ENCODE peak calls at places on chromosomes 3 and 15, in five cellular contexts. I is CD8-positive, alpha-beta T cell; D is heart right ventricle; X is psoas muscle; Y is body of pancreas. M is an unnamed sample.

GRCh38 chr15:48442011-48442410 is 110.8 kb downstream of the DUT start:
- DNase-seq in I (no peak), D (no peak), Y (no peak), X (no peak), M (no peak)

GRCh38 chr15:33104276-33104675 is 90.2 kb downstream of the FMN1 start:
- DNase-seq in X (no peak), D (no peak), I (no peak), Y (no peak), M (no peak)

GRCh38 chr3:126961191-126961790 is 21.6 kb upstream of the PLXNA1 start:
- DNase-seq in D (peak), X (peak), I (no peak), Y (peak), M (no peak)

GRCh38 chr3:10707984-10708868 is 107.8 kb upstream of the SLC6A11 start:
- DNase-seq in Y (peak), X (no peak), D (no peak), I (no peak), M (no peak)

GRCh38 chr3:150203273-150203672 is 204.8 kb upstream of the TSC22D2 start:
- DNase-seq in Y (no peak), X (no peak), I (no peak), D (no peak), M (no peak)

GRCh38 chr3:195263925-195264575 is 6.9 kb downstream of the XXYLT1 start:
- DNase-seq in Y (no peak), D (no peak), X (no peak), I (no peak), M (no peak)

GRCh38 chr3:177904661-177905060 is 631.6 kb upstream of the KCNMB2 start:
- DNase-seq in X (no peak), I (no peak), D (no peak), Y (no peak), M (no peak)

GRCh38 chr3:127799476-127800222 is 22.7 kb downstream of the MGLL start:
- DNase-seq in X (no peak), I (no peak), D (no peak), Y (no peak), M (no peak)

GRCh38 chr3:72727207-72727606 is 121.0 kb downstream of the SHQ1 start:
- DNase-seq in X (no peak), D (no peak), I (no peak), Y (no peak), M (no peak)

GRCh38 chr3:142602630-142603339 is 6.6 kb downstream of the PLS1 start:
- DNase-seq in D (no peak), X (no peak), I (no peak), Y (no peak), M (no peak)

GRCh38 chr3:156818890-156819289 is 7.3 kb upstream of the LEKR1 start:
- DNase-seq in I (no peak), X (no peak), D (no peak), Y (no peak), M (no peak)

GRCh38 chr15:55991841-55992768 is 1.3 kb downstream of the NEDD4 start:
- DNase-seq in Y (no peak), D (no peak), I (no peak), X (no peak), M (no peak)

GRCh38 chr15:41568350-41569017 is 9.5 kb downstream of the TYRO3 start:
- DNase-seq in D (no peak), Y (peak), I (no peak), X (no peak), M (no peak)

GRCh38 chr3:145015243-145015642 is 1043.6 kb downstream of the DIPK2A start:
- DNase-seq in Y (no peak), I (no peak), D (no peak), X (no peak), M (no peak)

GRCh38 chr3:172616061-172616461 is 92.8 kb upstream of the TNFSF10 start:
- DNase-seq in I (no peak), X (no peak), Y (no peak), D (no peak), M (no peak)

GRCh38 chr15:99507732-99508571 is 57.8 kb upstream of the MEF2A start:
- DNase-seq in X (peak), Y (no peak), D (no peak), I (no peak), M (no peak)

GRCh38 chr3:13111173-13111873 is 38.1 kb upstream of the IQSEC1 start:
- DNase-seq in D (no peak), Y (peak), X (no peak), I (no peak), M (no peak)

GRCh38 chr3:175672119-175672689 is 813.1 kb downstream of the NAALADL2 start:
- DNase-seq in X (no peak), Y (no peak), D (no peak), I (no peak), M (no peak)

GRCh38 chr15:34116620-34117019 is 14.7 kb downstream of the PGBD4 start:
- DNase-seq in D (no peak), X (no peak), I (no peak), Y (no peak), M (no peak)

GRCh38 chr3:22960326-22960984 is 242.7 kb upstream of the UBE2E2 start:
- DNase-seq in I (no peak), Y (peak), D (no peak), X (no peak), M (no peak)

GRCh38 chr3:125017406-125017805 is 38.4 kb downstream of the HEG1 start:
- DNase-seq in X (no peak), D (no peak), Y (no peak), I (no peak), M (no peak)

GRCh38 chr15:32919749-32920414 is 202.1 kb downstream of the GREM1 start:
- DNase-seq in D (no peak), I (no peak), Y (no peak), X (no peak), M (no peak)

GRCh38 chr3:129441215-129441614 is 1.2 kb downstream of the IFT122 start:
- DNase-seq in Y (no peak), X (no peak), D (no peak), I (no peak), M (no peak)

GRCh38 chr15:29040367-29040745 is 154.6 kb downstream of the APBA2 start:
- DNase-seq in X (no peak), Y (no peak), D (no peak), I (no peak), M (no peak)

GRCh38 chr3:161291191-161291901 is 70.2 kb downstream of the NMD3 start:
- DNase-seq in X (no peak), D (no peak), I (no peak), Y (peak), M (no peak)

GRCh38 chr3:105533955-105534354 is 167.2 kb downstream of the ALCAM start:
- DNase-seq in D (no peak), X (no peak), Y (no peak), I (no peak), M (no peak)

GRCh38 chr3:151871639-151872468 is 1.6 kb upstream of the SUCNR1 start:
- DNase-seq in X (no peak), Y (no peak), D (no peak), I (no peak), M (no peak)

GRCh38 chr3:16942955-16943354 is 58.2 kb downstream of the PLCL2 start:
- DNase-seq in D (no peak), I (no peak), Y (no peak), X (no peak), M (no peak)

GRCh38 chr15:50880651-50881114 is 27.8 kb upstream of the AP4E1 start:
- DNase-seq in D (no peak), Y (no peak), I (no peak), X (no peak), M (no peak)

GRCh38 chr3:13718000-13718399 is 161.9 kb downstream of the WNT7A start:
- DNase-seq in D (no peak), X (no peak), Y (no peak), I (no peak), M (no peak)

GRCh38 chr3:12444582-12445468 is 39.5 kb upstream of the TSEN2 start:
- DNase-seq in X (no peak), D (peak), I (no peak), Y (no peak), M (no peak)

GRCh38 chr15:49024840-49025239 is 21.4 kb downstream of the SECISBP2L start:
- DNase-seq in Y (no peak), I (no peak), X (no peak), D (no peak), M (no peak)

GRCh38 chr3:197847866-197848401 is 56.9 kb downstream of the LRCH3 start:
- DNase-seq in D (no peak), X (no peak), I (no peak), Y (no peak), M (no peak)

GRCh38 chr3:60136606-60137005 is 1086.8 kb upstream of the CFAP20DC start:
- DNase-seq in I (no peak), Y (no peak), X (no peak), D (no peak), M (peak)

GRCh38 chr15:91102546-91103330 is 2.7 kb downstream of the SV2B start:
- DNase-seq in I (no peak), Y (no peak), X (no peak), D (no peak), M (no peak)

GRCh38 chr15:91100561-91101355 is 701 bp downstream of the SV2B start:
- DNase-seq in X (no peak), Y (no peak), D (no peak), I (no peak), M (peak)

GRCh38 chr15:91099616-91100560 is at the start of gene SV2B:
- DNase-seq in I (peak), X (peak), Y (peak), D (peak), M (no peak)

GRCh38 chr15:91101356-91101920 is 1.4 kb downstream of the SV2B start:
- DNase-seq in Y (no peak), I (no peak), X (no peak), D (no peak), M (no peak)

GRCh38 chr15:91104111-91104510 is 4.1 kb downstream of the SV2B start:
- DNase-seq in D (peak), X (peak), I (no peak), Y (no peak), M (no peak)
- H3K4me3 ChIP-seq in D (no peak), X (no peak), I (no peak), Y (no peak), M (no peak)

GRCh38 chr15:30924353-30924752 is 20.6 kb downstream of the FAN1 start:
- DNase-seq in Y (no peak), D (no peak), I (no peak), X (no peak), M (no peak)
- H3K27ac ChIP-seq in Y (no peak), D (peak), I (no peak), X (peak), M (no peak)

DNA sequence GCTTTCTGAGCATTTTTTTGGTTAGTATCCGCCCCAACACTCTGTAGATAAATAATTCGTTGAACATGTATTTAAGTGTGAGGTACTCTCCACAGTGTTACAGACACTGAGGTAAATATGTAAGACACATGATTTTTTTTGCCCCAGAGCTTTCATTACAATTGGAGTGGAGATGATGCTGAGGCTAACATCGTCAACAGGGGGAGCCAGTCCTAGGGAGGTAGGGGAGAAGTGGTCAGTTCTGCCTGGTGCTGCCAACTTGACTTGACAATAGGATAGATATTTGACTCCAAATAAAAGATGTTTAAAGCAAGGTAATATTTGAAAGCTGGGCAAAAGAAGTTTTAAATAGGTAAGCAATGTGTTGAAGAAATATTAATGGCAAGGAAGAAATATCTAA is 295.7 kb downstream of the UNC13C start:
- DNase-seq in X (no peak), Y (no peak), D (no peak), I (no peak), M (no peak)
- TF ChIP-seq CTCF in X (no peak), Y (no peak), D (no peak), I (no peak), M (no peak)

GRCh38 chr15:58738051-58738707 is 11.3 kb downstream of the ADAM10 start:
- DNase-seq in X (no peak), D (no peak), I (no peak), Y (no peak), M (no peak)

GRCh38 chr15:58741032-58741431 is 8.5 kb downstream of the ADAM10 start:
- DNase-seq in X (no peak), Y (no peak), I (no peak), D (no peak), M (no peak)

GRCh38 chr15:58743161-58743502 is 6.4 kb downstream of the ADAM10 start:
- DNase-seq in X (no peak), D (no peak), I (no peak), Y (no peak), M (no peak)

GRCh38 chr15:58742424-58743160 is 6.9 kb downstream of the ADAM10 start:
- DNase-seq in D (no peak), Y (no peak), I (no peak), X (no peak), M (no peak)

DNA sequence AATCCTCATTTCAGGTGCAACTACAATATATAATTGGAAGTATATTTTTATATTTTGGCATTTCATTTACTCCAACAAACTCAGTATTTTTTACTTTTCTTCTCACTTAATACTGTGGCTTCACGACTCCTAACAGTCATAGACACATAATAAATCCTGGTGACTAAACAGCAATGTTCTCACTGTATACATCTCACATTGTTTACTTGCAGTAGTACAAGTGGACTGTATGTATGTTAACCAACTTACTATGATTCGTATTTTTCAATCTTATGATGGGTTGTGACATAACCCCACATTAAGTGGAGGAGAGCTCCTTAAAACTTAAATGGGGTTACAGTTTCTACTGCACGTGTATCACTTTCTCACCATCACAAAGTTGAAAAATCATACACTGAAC is 7.5 kb downstream of the ADAM10 start:
- DNase-seq in D (no peak), X (no peak), I (no peak), Y (no peak), M (no peak)
- H3K4me3 ChIP-seq in D (no peak), X (no peak), I (no peak), Y (no peak), M (no peak)